ENCODE peak calls at places on chromosomes 1 and 21, in nine cellular contexts. I, N, Y, H, V, C, Z, D and G are unnamed samples.

GRCh38 chr1:2353215-2353906 is 38.0 kb downstream of the MORN1 start:
- DNase-seq in I (no peak), N (no peak), Y (no peak), H (no peak), V (no peak), C (no peak), Z (no peak), D (no peak), G (no peak)

GRCh38 chr1:1000357-1001056 is 610 bp upstream of the HES4 start:
- DNase-seq in I (peak; percentile 93), N (no peak), Y (peak; percentile 73), H (peak; percentile 40), V (no peak), C (peak; percentile 85), Z (peak; percentile 68), D (peak; percentile 80), G (peak; percentile 94)

GRCh38 chr1:27491748-27492700 is 2.1 kb upstream of the WASF2 start:
- DNase-seq in I (peak; percentile 51), N (peak; percentile 15), Y (no peak), H (no peak), V (peak; percentile 49), C (no peak), Z (no peak), D (peak; percentile 10), G (no peak)

GRCh38 chr1:2126331-2127180 is 68.0 kb downstream of the FAAP20 start:
- DNase-seq in I (no peak), N (no peak), Y (no peak), H (no peak), V (no peak), C (no peak), Z (peak; percentile 48), D (no peak), G (no peak)

GRCh38 chr1:230825061-230825803 is 43.1 kb downstream of the C1orf198 start:
- DNase-seq in I (peak; percentile 70), N (no peak), Y (no peak), H (no peak), V (no peak), C (peak; percentile 87), Z (no peak), D (peak; percentile 65), G (no peak)

GRCh38 chr1:61083014-61083798 is 845 bp downstream of the NFIA start:
- DNase-seq in I (no peak), N (peak; percentile 56), Y (no peak), H (no peak), V (no peak), C (peak; percentile 32), Z (peak; percentile 23), D (no peak), G (peak; percentile 40)

GRCh38 chr1:155499263-155499662 is 63.3 kb downstream of the ASH1L start:
- DNase-seq in I (peak; percentile 23), N (no peak), Y (no peak), H (no peak), V (no peak), C (no peak), Z (no peak), D (no peak), G (no peak)

GRCh38 chr1:110677526-110677925 is 2.8 kb upstream of the KCNA3 start:
- DNase-seq in I (no peak), N (no peak), Y (no peak), H (no peak), V (no peak), C (no peak), Z (no peak), D (no peak), G (no peak)

GRCh38 chr1:204350857-204351573 is 8.7 kb downstream of the PLEKHA6 start:
- DNase-seq in I (peak; percentile 78), N (peak; percentile 79), Y (no peak), H (no peak), V (peak; percentile 85), C (peak; percentile 33), Z (no peak), D (peak; percentile 74), G (peak; percentile 81)

GRCh38 chr1:17538428-17539130 is 919 bp upstream of the ARHGEF10L start:
- DNase-seq in I (no peak), N (no peak), Y (no peak), H (no peak), V (peak; percentile 52), C (peak; percentile 31), Z (no peak), D (no peak), G (no peak)

GRCh38 chr1:17161137-17161700 is 42.0 kb upstream of the PADI2 start:
- DNase-seq in I (peak; percentile 28), N (no peak), Y (no peak), H (no peak), V (no peak), C (peak; percentile 13), Z (no peak), D (no peak), G (no peak)

GRCh38 chr21:41258617-41259016 is 58.0 kb upstream of the FAM3B start:
- DNase-seq in I (no peak), N (no peak), Y (no peak), H (no peak), V (no peak), C (no peak), Z (no peak), D (no peak), G (no peak)

GRCh38 chr1:8396912-8397406 is 79.0 kb downstream of the SLC45A1 start:
- DNase-seq in I (peak; percentile 95), N (no peak), Y (peak; percentile 30), H (no peak), V (no peak), C (peak; percentile 99), Z (no peak), D (peak; percentile 97), G (no peak)

GRCh38 chr21:34548782-34549376 is 36.9 kb upstream of the KCNE1 start:
- DNase-seq in I (no peak), N (no peak), Y (no peak), H (no peak), V (no peak), C (no peak), Z (no peak), D (no peak), G (no peak)

GRCh38 chr1:94590203-94591137 is 48.9 kb upstream of the F3 start:
- DNase-seq in I (no peak), N (no peak), Y (no peak), H (no peak), V (peak; percentile 58), C (peak; percentile 22), Z (no peak), D (no peak), G (no peak)

GRCh38 chr1:16077430-16078245 is 4.2 kb upstream of the FAM131C start:
- DNase-seq in I (no peak), N (no peak), Y (no peak), H (no peak), V (no peak), C (no peak), Z (no peak), D (peak; percentile 9), G (no peak)

GRCh38 chr1:7388488-7389185 is 382.5 kb upstream of the VAMP3 start:
- DNase-seq in I (no peak), N (peak; percentile 44), Y (no peak), H (no peak), V (peak; percentile 61), C (no peak), Z (no peak), D (peak; percentile 35), G (peak; percentile 28)

GRCh38 chr1:38064232-38064903 is 17.8 kb upstream of the POU3F1 start:
- DNase-seq in I (peak; percentile 60), N (no peak), Y (no peak), H (no peak), V (no peak), C (peak; percentile 88), Z (no peak), D (peak; percentile 77), G (no peak)

GRCh38 chr1:59506952-59507351 is 210.1 kb downstream of the FGGY start:
- DNase-seq in I (no peak), N (no peak), Y (no peak), H (no peak), V (no peak), C (no peak), Z (no peak), D (peak; percentile 41), G (no peak)

GRCh38 chr1:180522204-180522497 is 19.8 kb upstream of the ACBD6 start:
- DNase-seq in I (no peak), N (no peak), Y (no peak), H (no peak), V (no peak), C (no peak), Z (no peak), D (no peak), G (no peak)

GRCh38 chr1:190478193-190479007 is 736 bp upstream of the BRINP3 start:
- DNase-seq in I (peak; percentile 45), N (no peak), Y (no peak), H (no peak), V (no peak), C (peak; percentile 29), Z (no peak), D (peak; percentile 48), G (no peak)

GRCh38 chr1:33080373-33080772 is 580 bp upstream of the AZIN2 start:
- DNase-seq in I (no peak), N (no peak), Y (no peak), H (no peak), V (no peak), C (no peak), Z (no peak), D (no peak), G (no peak)

GRCh38 chr1:167489581-167490340 is 28.6 kb downstream of the CD247 start:
- DNase-seq in I (no peak), N (no peak), Y (peak; percentile 43), H (no peak), V (no peak), C (no peak), Z (peak; percentile 60), D (no peak), G (no peak)

GRCh38 chr21:36509966-36510742 is 30.2 kb upstream of the CLDN14 start:
- DNase-seq in I (no peak), N (no peak), Y (no peak), H (no peak), V (no peak), C (no peak), Z (no peak), D (no peak), G (no peak)

GRCh38 chr1:8134546-8135235 is 108.6 kb upstream of the ERRFI1 start:
- DNase-seq in I (peak; percentile 39), N (no peak), Y (no peak), H (no peak), V (no peak), C (peak; percentile 58), Z (no peak), D (peak; percentile 41), G (no peak)

GRCh38 chr21:43884012-43884860 is 19.2 kb downstream of the AGPAT3 start:
- DNase-seq in I (peak; percentile 44), N (no peak), Y (no peak), H (no peak), V (no peak), C (no peak), Z (peak; percentile 35), D (peak; percentile 22), G (no peak)

GRCh38 chr1:19979494-19979977 is at the start of gene PLA2G2A:
- DNase-seq in I (no peak), N (no peak), Y (no peak), H (no peak), V (no peak), C (no peak), Z (no peak), D (no peak), G (no peak)